ENCODE peak calls at places on chromosomes 7 and 10, in eight cellular contexts. C, G, E, R, N, M, I and F are unnamed samples.
A peak's percentile ranks its signal among the peaks of the same experiment; 100 is the strongest.

GRCh38 chr10:101032637-101033201 is 1.7 kb downstream of the SFXN3 start:
- DNase-seq in C (no peak), G (no peak), E (peak; percentile 88), R (no peak), N (no peak), M (no peak), I (peak; percentile 89), F (peak; percentile 88)

GRCh38 chr7:17680943-17681351 is 259.3 kb downstream of the SNX13 start:
- DNase-seq in C (no peak), G (peak; percentile 56), E (peak; percentile 64), R (no peak), N (peak; percentile 25), M (no peak), I (peak; percentile 67), F (peak; percentile 75)

GRCh38 chr7:126449621-126450268 is 803.0 kb downstream of the GRM8 start:
- DNase-seq in C (no peak), G (no peak), E (peak; percentile 52), R (no peak), N (no peak), M (no peak), I (no peak), F (no peak)

GRCh38 chr7:150793569-150794238 is 6.5 kb downstream of the TMEM176B start:
- DNase-seq in C (no peak), G (no peak), E (no peak), R (no peak), N (no peak), M (no peak), I (no peak), F (no peak)

GRCh38 chr7:54839538-54840213 is 80.7 kb upstream of the SEC61G start:
- DNase-seq in C (no peak), G (peak; percentile 77), E (peak; percentile 61), R (peak; percentile 53), N (no peak), M (no peak), I (peak; percentile 37), F (peak; percentile 49)

GRCh38 chr7:26398436-26399308 is 107.0 kb downstream of the SNX10 start:
- DNase-seq in C (peak; percentile 61), G (peak; percentile 83), E (peak; percentile 36), R (peak; percentile 38), N (peak; percentile 94), M (no peak), I (peak; percentile 13), F (peak; percentile 32)

GRCh38 chr7:155577509-155577905 is 31.1 kb upstream of the CNPY1 start:
- DNase-seq in C (no peak), G (no peak), E (no peak), R (no peak), N (no peak), M (no peak), I (no peak), F (no peak)

GRCh38 chr10:73117976-73118743 is 7.9 kb downstream of the NUDT13 start:
- DNase-seq in C (no peak), G (no peak), E (peak; percentile 56), R (peak; percentile 24), N (no peak), M (no peak), I (peak; percentile 53), F (peak; percentile 46)

GRCh38 chr10:18224626-18225445 is 84.6 kb downstream of the CACNB2 start:
- DNase-seq in C (no peak), G (peak; percentile 52), E (no peak), R (no peak), N (no peak), M (no peak), I (no peak), F (no peak)

GRCh38 chr10:101777857-101778145 is 1.9 kb upstream of the FGF8 start:
- DNase-seq in C (no peak), G (no peak), E (no peak), R (no peak), N (no peak), M (no peak), I (no peak), F (no peak)

GRCh38 chr10:6102128-6102527 is 13.3 kb downstream of the RBM17 start:
- DNase-seq in C (no peak), G (no peak), E (no peak), R (no peak), N (no peak), M (no peak), I (no peak), F (no peak)

GRCh38 chr7:90982228-90982627 is 282.0 kb upstream of the FZD1 start:
- DNase-seq in C (no peak), G (no peak), E (no peak), R (no peak), N (no peak), M (no peak), I (no peak), F (no peak)

GRCh38 chr7:133059263-133059662 is 22.6 kb downstream of the CHCHD3 start:
- DNase-seq in C (no peak), G (no peak), E (no peak), R (no peak), N (no peak), M (no peak), I (no peak), F (no peak)

GRCh38 chr7:44796034-44796503 is 412 bp upstream of the PPIA start:
- DNase-seq in C (no peak), G (peak; percentile 89), E (peak; percentile 45), R (peak; percentile 6), N (peak; percentile 83), M (no peak), I (peak; percentile 43), F (peak; percentile 50)

GRCh38 chr7:108329514-108329913 is 126.7 kb downstream of the NRCAM start:
- DNase-seq in C (no peak), G (peak; percentile 60), E (no peak), R (no peak), N (no peak), M (no peak), I (no peak), F (no peak)

GRCh38 chr10:72890086-72890485 is 3.5 kb upstream of the OIT3 start:
- DNase-seq in C (no peak), G (no peak), E (no peak), R (no peak), N (no peak), M (no peak), I (no peak), F (no peak)

DNA sequence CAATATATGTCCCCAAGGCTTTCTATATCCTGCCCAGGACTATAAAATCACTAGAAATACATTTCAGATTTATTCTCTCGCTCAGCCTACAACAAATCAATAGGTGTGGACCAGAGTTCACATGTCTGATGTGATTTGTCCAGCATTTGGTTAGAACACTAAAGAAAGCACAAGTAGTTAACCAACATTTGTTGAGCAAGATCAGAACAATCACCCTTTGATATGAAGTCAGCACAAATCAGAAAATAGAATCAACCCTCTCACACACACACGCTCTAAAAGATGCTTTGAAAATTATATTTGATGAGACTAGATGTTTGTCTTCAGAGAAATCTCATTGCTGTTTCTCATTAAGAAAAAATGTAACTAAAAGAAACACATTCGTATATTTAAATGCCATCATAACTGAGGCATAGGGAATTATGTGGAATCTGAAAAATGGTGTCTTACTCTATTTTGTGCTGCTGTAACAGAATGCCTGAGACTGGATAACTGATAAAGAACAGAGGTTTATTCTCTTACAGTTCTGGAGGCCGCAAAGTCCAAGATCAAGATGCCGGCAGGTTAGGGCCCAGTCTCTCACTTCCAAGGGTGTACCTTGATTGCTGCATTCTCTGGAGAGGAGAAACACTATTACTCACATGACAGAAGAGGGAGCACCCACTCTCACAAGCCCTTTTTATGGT is 10.5 kb downstream of the AKR1D1 start:
- DNase-seq in C (no peak), G (no peak), E (no peak), R (no peak), N (no peak), M (no peak), I (no peak), F (no peak)
- TF ChIP-seq CTCF in C (no peak), G (no peak), E (no peak), R (no peak), N (no peak), M (no peak), I (no peak), F (no peak)

DNA sequence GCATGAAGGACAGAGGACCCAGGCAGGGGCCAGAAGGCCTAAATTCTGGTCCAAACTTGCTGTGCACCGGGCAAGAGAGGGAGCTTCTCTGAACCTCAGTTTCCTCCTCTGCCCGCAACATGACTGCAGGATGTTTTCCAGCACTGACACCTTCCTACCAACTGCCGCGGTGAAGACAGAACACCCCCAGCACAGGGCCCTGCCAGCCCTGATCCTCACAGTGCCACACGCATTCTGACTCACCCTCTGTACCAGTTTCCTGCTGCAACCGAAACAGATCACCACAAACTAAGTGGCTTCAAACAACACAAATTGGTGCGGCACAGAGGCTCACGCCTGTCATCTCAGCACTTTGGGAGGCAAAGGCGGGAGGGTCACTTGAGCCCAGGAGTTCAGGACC is 18.1 kb downstream of the MAD1L1 start:
- DNase-seq in C (no peak), G (no peak), E (no peak), R (no peak), N (no peak), M (no peak), I (no peak), F (no peak)
- H3K4me3 ChIP-seq in C (no peak overlapping the region), G (no peak overlapping the region), E (no peak overlapping the region), R (no peak overlapping the region), N (no peak overlapping the region), M (no peak overlapping the region), I (no peak overlapping the region), F (no peak overlapping the region)

GRCh38 chr10:45241865-45242518 is 73.4 kb downstream of the OR13A1 start:
- DNase-seq in C (no peak), G (peak; percentile 36), E (peak; percentile 23), R (no peak), N (peak; percentile 8), M (no peak), I (no peak), F (no peak)

GRCh38 chr10:45239642-45240041 is 75.8 kb downstream of the OR13A1 start:
- DNase-seq in C (no peak), G (no peak), E (peak; percentile 59), R (no peak), N (no peak), M (peak; percentile 28), I (peak; percentile 49), F (peak; percentile 25)

GRCh38 chr10:45235823-45236222 is 79.6 kb downstream of the OR13A1 start:
- DNase-seq in C (no peak), G (no peak), E (peak; percentile 10), R (no peak), N (no peak), M (no peak), I (peak; percentile 20), F (peak; percentile 21)

GRCh38 chr10:45243261-45243660 is 72.1 kb downstream of the OR13A1 start:
- DNase-seq in C (no peak), G (no peak), E (no peak), R (no peak), N (no peak), M (no peak), I (no peak), F (no peak)

DNA sequence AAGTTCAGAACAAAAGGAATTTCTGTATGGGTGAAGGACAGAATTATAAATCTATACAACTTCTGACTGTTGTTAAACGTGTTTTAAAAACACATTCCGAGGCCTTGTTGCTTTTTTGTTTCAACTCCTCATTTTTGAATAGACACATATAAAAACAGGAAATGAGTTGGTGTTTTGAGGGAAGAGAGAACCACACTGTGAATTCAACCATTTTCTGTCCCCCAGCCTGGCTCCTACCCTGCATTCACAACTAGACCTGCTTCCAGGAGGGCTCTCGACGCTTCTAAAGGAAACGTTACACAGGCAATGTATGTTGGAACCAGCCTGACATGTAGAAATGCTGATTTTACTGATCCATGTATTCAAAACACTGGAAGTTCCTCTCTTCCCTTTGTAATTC is 76.5 kb downstream of the OR13A1 start:
- DNase-seq in C (no peak), G (no peak), E (no peak), R (no peak), N (no peak), M (no peak), I (no peak), F (no peak)
- TF ChIP-seq CTCF in C (no peak), G (no peak), E (no peak), R (no peak), N (no peak), M (no peak), I (no peak), F (no peak)

GRCh38 chr10:11548065-11548762 is 63.2 kb downstream of the USP6NL start:
- DNase-seq in C (no peak), G (no peak), E (no peak), R (no peak), N (no peak), M (no peak), I (no peak), F (no peak)
- H3K4me3 ChIP-seq in C (no peak overlapping the region), G (no peak overlapping the region), E (no peak overlapping the region), R (no peak overlapping the region), N (no peak overlapping the region), M (no peak overlapping the region), I (no peak overlapping the region), F (no peak overlapping the region)